ENCODE peak calls at places on chromosomes 6 and 20, in four cellular contexts. H is IMR-90; T is RWPE1; P is activated CD8-positive, alpha-beta T cell treated with anti-CD3 and anti-CD28 coated beads for 36 hours. U is an unnamed sample.

GRCh38 chr6:166488081-166488685 is 98.3 kb downstream of the RAMACL start:
- DNase-seq in H (peak), T (no peak), P (peak), U (no peak)

GRCh38 chr6:84417261-84417660 is 189.8 kb upstream of the CEP162 start:
- DNase-seq in H (peak), T (no peak), P (no peak), U (no peak)

GRCh38 chr6:47318236-47318974 is 8.7 kb upstream of the TNFRSF21 start:
- DNase-seq in H (no peak), T (no peak), P (no peak), U (no peak)

GRCh38 chr6:161101517-161101916 is 109.9 kb downstream of the MAP3K4 start:
- DNase-seq in H (peak), T (no peak), P (no peak), U (no peak)

GRCh38 chr20:53599378-53599777 is 5.7 kb upstream of the ZNF217 start:
- DNase-seq in H (no peak), T (no peak), P (no peak), U (no peak)

GRCh38 chr6:109853426-109853825 is 124.7 kb upstream of the GPR6 start:
- DNase-seq in H (no peak), T (no peak), P (no peak), U (no peak)

GRCh38 chr20:53859684-53860083 is 210.7 kb downstream of the BCAS1 start:
- DNase-seq in H (no peak), T (no peak), P (no peak), U (no peak)

GRCh38 chr6:75208564-75209431 is 2.9 kb upstream of the COL12A1 start:
- DNase-seq in H (peak), T (peak), P (peak), U (peak)

GRCh38 chr6:158655569-158656450 is 6.0 kb downstream of the SYTL3 start:
- DNase-seq in H (peak), T (no peak), P (no peak), U (no peak)

GRCh38 chr20:3714092-3714491 is 1.7 kb upstream of the SIGLEC1 start:
- DNase-seq in H (no peak), T (no peak), P (no peak), U (no peak)

GRCh38 chr6:160069050-160069454 is 52.6 kb upstream of the SLC22A1 start:
- DNase-seq in H (no peak), T (no peak), P (peak), U (no peak)

GRCh38 chr6:99821164-99821563 is 172.9 kb downstream of the MCHR2 start:
- DNase-seq in H (no peak), T (no peak), P (no peak), U (no peak)

GRCh38 chr20:59356662-59357061 is 56.3 kb downstream of the EDN3 start:
- DNase-seq in H (no peak), T (no peak), P (no peak), U (no peak)

GRCh38 chr20:11626551-11626950 is 291.1 kb upstream of the BTBD3 start:
- DNase-seq in H (no peak), T (no peak), P (no peak), U (no peak)

GRCh38 chr20:63746766-63747315 is 7.3 kb downstream of the SLC2A4RG start:
- DNase-seq in H (no peak), T (no peak), P (no peak), U (no peak)

GRCh38 chr6:135920689-135921088 is 69.2 kb downstream of the PDE7B start:
- DNase-seq in H (no peak), T (no peak), P (no peak), U (no peak)

GRCh38 chr6:53651764-53652401 is 13.7 kb downstream of the KLHL31 start:
- DNase-seq in H (peak), T (peak), P (peak), U (peak)

GRCh38 chr6:42642794-42643193 is 79.0 kb downstream of the UBR2 start:
- DNase-seq in H (no peak), T (no peak), P (no peak), U (no peak)

GRCh38 chr20:17875981-17876385 is 92.6 kb downstream of the SNX5 start:
- DNase-seq in H (no peak), T (no peak), P (no peak), U (no peak)

GRCh38 chr6:7909323-7910276 is 988 bp downstream of the TXNDC5 start:
- DNase-seq in H (peak), T (peak), P (peak), U (peak)

GRCh38 chr6:73969982-73970960 is 274.3 kb downstream of the CD109 start:
- DNase-seq in H (peak), T (peak), P (no peak), U (peak)

GRCh38 chr6:56970849-56971248 is 15.9 kb downstream of the BEND6 start:
- DNase-seq in H (no peak), T (no peak), P (no peak), U (no peak)

GRCh38 chr20:12237772-12238171 is 320.1 kb downstream of the BTBD3 start:
- DNase-seq in H (no peak), T (no peak), P (no peak), U (no peak)

GRCh38 chr6:17988422-17988944 is 1.0 kb upstream of the KIF13A start:
- DNase-seq in H (no peak), T (no peak), P (no peak), U (no peak)

GRCh38 chr6:56370127-56370540 is 122.8 kb upstream of the COL21A1 start:
- DNase-seq in H (no peak), T (peak), P (no peak), U (peak)

GRCh38 chr6:150088481-150089154 is 19.7 kb upstream of the ULBP3 start:
- DNase-seq in H (no peak), T (no peak), P (no peak), U (no peak)

GRCh38 chr6:128803911-128804310 is 79.0 kb upstream of the LAMA2 start:
- DNase-seq in H (peak), T (no peak), P (no peak), U (no peak)

GRCh38 chr6:4460595-4461475 is 315.4 kb upstream of the CDYL start:
- DNase-seq in H (peak), T (peak), P (no peak), U (no peak)

GRCh38 chr6:43125119-43125518 is 46.0 kb upstream of the SRF start:
- DNase-seq in H (peak), T (no peak), P (no peak), U (no peak)

DNA sequence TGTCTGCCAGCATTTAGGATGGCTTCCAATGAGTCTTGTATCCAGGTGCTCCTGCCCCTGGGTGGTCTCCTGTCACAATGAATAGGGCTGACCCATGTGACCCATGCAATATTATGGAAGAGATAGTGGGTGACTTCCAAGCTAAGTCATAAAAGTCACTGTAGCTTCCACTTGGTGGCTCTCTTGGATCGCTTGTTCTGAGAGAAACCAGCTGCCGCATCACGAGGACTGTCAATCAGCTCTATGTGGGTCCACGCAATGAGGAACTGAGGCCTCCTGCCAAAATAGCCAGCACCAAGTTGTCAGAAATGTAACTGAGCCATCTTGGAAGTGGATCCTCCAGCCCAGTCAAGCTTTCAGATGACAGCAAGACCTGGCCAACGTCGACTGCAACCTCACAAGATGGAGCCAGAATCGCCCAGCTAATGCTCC is 14.9 kb upstream of the MATN4 start:
- DNase-seq in H (peak), T (no peak), P (peak), U (peak)
- TF ChIP-seq CTCF in H (peak), T (peak), P (no peak), U (peak)

DNA sequence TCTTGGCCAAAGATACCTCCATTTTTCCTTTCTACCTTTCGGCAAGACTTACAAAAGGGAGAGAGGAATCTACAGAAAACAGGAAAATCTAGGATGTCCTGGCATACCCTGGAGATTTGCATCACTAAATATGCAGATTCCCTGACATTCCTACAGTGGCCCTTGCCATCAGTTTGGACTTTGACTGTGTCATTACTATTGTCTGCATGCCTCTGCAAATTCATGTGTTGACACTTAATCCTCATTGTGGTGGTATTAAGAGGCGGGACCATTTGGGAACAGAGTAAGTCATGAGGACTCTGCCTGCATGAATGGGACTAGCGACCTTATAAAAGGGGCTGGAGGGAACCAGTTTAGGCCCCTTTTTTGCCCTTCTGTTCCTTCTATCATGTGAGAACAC is 50.5 kb upstream of the DTNBP1 start:
- DNase-seq in H (no peak), T (no peak), P (no peak), U (no peak)
- TF ChIP-seq CTCF in H (no peak), T (no peak), P (no peak), U (no peak)

GRCh38 chr6:30763618-30764489 is 19.5 kb upstream of the IER3 start:
- DNase-seq in H (peak), T (no peak), P (no peak), U (peak)
- TF ChIP-seq CTCF in H (peak), T (no peak), P (no peak), U (peak)

DNA sequence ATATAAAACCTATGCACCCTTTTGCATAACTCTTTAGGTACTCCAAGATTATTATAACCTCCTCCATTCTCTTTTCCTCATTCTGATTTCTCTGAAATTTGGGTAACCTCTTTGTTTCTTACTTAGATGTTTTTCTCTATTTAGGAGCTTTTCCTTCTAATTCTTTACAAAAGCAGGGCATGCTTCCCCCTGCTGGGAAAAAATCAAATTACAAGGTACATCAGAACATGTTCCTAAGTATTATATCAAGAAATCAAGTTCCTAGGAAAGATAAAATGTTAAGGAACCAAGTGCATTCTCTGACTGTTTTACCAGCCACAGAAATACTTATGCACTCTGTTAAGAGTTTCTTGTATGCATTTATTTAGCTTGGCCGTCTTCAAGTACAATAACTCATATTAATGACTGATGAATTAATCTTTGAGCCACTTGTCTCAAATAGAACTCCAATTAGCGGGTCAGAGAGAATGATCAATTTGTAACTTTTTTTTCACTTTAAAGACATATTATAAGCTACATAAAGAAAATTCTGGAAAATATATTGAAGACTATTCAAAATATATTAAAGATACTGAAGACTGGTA is 2.1 kb downstream of the KHDRBS2 start:
- DNase-seq in H (peak), T (no peak), P (no peak), U (peak)
- TF ChIP-seq CTCF in H (peak), T (peak), P (peak), U (no peak)

GRCh38 chr20:20259534-20259933 is 108.4 kb upstream of the INSM1 start:
- DNase-seq in H (no peak), T (no peak), P (no peak), U (no peak)

GRCh38 chr20:20267685-20268429 is 100.0 kb upstream of the INSM1 start:
- DNase-seq in H (no peak), T (no peak), P (no peak), U (no peak)

GRCh38 chr20:20266552-20266951 is 101.4 kb upstream of the INSM1 start:
- DNase-seq in H (no peak), T (no peak), P (no peak), U (no peak)

GRCh38 chr20:20261159-20261558 is 106.7 kb upstream of the INSM1 start:
- DNase-seq in H (no peak), T (no peak), P (no peak), U (no peak)

GRCh38 chr20:20265210-20265609 is 102.7 kb upstream of the INSM1 start:
- DNase-seq in H (no peak), T (no peak), P (no peak), U (no peak)
- TF ChIP-seq CTCF in H (no peak), T (no peak), P (no peak), U (no peak)

U was measured in Calu3.